ENCODE peak calls at places on chromosomes 12 and 14, in six cellular contexts. One of them, this sample, is unnamed.

GRCh38 chr12:6116481-6117021 is 7.9 kb downstream of the VWF start:
- DNase-seq in right lobe of liver: peak; percentile 37
- DNase-seq in adrenal gland: peak; percentile 33
- DNase-seq in NB4: no peak
- DNase-seq in Peyer's patch: peak; percentile 8
- DNase-seq in HepG2: peak; percentile 28
- DNase-seq in this sample: no peak

GRCh38 chr14:85565862-85566296 is 35.9 kb downstream of the FLRT2 start:
- DNase-seq in right lobe of liver: no peak
- DNase-seq in adrenal gland: no peak
- DNase-seq in NB4: no peak
- DNase-seq in Peyer's patch: no peak
- DNase-seq in HepG2: no peak
- DNase-seq in this sample: no peak

GRCh38 chr12:30025317-30025716 is 241.6 kb upstream of the TMTC1 start:
- DNase-seq in right lobe of liver: no peak
- DNase-seq in NB4: no peak
- DNase-seq in HepG2: no peak
- DNase-seq in adrenal gland: no peak
- DNase-seq in Peyer's patch: no peak
- DNase-seq in this sample: no peak

GRCh38 chr12:111443586-111443985 is 37.9 kb downstream of the SH2B3 start:
- DNase-seq in Peyer's patch: peak; percentile 18
- DNase-seq in NB4: peak; percentile 78
- DNase-seq in adrenal gland: peak; percentile 25
- DNase-seq in HepG2: no peak
- DNase-seq in right lobe of liver: peak; percentile 30
- DNase-seq in this sample: no peak

GRCh38 chr12:124720687-124721500 is 142.8 kb downstream of the SCARB1 start:
- DNase-seq in right lobe of liver: peak; percentile 77
- DNase-seq in HepG2: no peak
- DNase-seq in Peyer's patch: no peak
- DNase-seq in NB4: no peak
- DNase-seq in adrenal gland: peak; percentile 88
- DNase-seq in this sample: no peak

GRCh38 chr12:76762556-76762955 is 1.4 kb upstream of the ZDHHC17 start:
- DNase-seq in HepG2: no peak
- DNase-seq in Peyer's patch: no peak
- DNase-seq in adrenal gland: no peak
- DNase-seq in NB4: peak; percentile 10
- DNase-seq in right lobe of liver: no peak
- DNase-seq in this sample: no peak

GRCh38 chr14:62189698-62190097 is 427.5 kb downstream of the SNAPC1 start:
- DNase-seq in NB4: no peak
- DNase-seq in Peyer's patch: no peak
- DNase-seq in HepG2: no peak
- DNase-seq in adrenal gland: peak; percentile 43
- DNase-seq in right lobe of liver: no peak
- DNase-seq in this sample: no peak

GRCh38 chr14:64000749-64001148 is 147.9 kb downstream of the SYNE2 start:
- DNase-seq in adrenal gland: no peak
- DNase-seq in HepG2: no peak
- DNase-seq in right lobe of liver: peak; percentile 56
- DNase-seq in Peyer's patch: no peak
- DNase-seq in NB4: no peak
- DNase-seq in this sample: no peak

GRCh38 chr12:10191865-10192264 is 13.0 kb downstream of the TMEM52B start:
- DNase-seq in HepG2: no peak
- DNase-seq in Peyer's patch: no peak
- DNase-seq in NB4: no peak
- DNase-seq in right lobe of liver: no peak
- DNase-seq in adrenal gland: peak; percentile 18
- DNase-seq in this sample: no peak

GRCh38 chr12:39319180-39319579 is 123.7 kb downstream of the KIF21A start:
- DNase-seq in Peyer's patch: no peak
- DNase-seq in right lobe of liver: no peak
- DNase-seq in adrenal gland: no peak
- DNase-seq in HepG2: no peak
- DNase-seq in NB4: no peak
- DNase-seq in this sample: no peak

GRCh38 chr14:99320105-99320572 is 48.1 kb upstream of the BCL11B start:
- DNase-seq in Peyer's patch: no peak
- DNase-seq in adrenal gland: peak; percentile 29
- DNase-seq in right lobe of liver: no peak
- DNase-seq in NB4: peak; percentile 72
- DNase-seq in HepG2: peak; percentile 29
- DNase-seq in this sample: peak; percentile 78

GRCh38 chr12:3034067-3034750 is 43.0 kb upstream of the TSPAN9 start:
- DNase-seq in NB4: peak; percentile 70
- DNase-seq in HepG2: peak; percentile 55
- DNase-seq in right lobe of liver: no peak
- DNase-seq in Peyer's patch: no peak
- DNase-seq in adrenal gland: peak; percentile 49
- DNase-seq in this sample: peak; percentile 51

GRCh38 chr14:95499354-95499750 is 17.1 kb downstream of the SYNE3 start:
- DNase-seq in adrenal gland: no peak
- DNase-seq in HepG2: no peak
- DNase-seq in right lobe of liver: no peak
- DNase-seq in Peyer's patch: no peak
- DNase-seq in NB4: no peak
- DNase-seq in this sample: peak; percentile 26

GRCh38 chr14:74941676-74942097 is 13.7 kb downstream of the PGF start:
- DNase-seq in HepG2: no peak
- DNase-seq in adrenal gland: peak; percentile 63
- DNase-seq in NB4: peak; percentile 84
- DNase-seq in Peyer's patch: peak; percentile 72
- DNase-seq in right lobe of liver: no peak
- DNase-seq in this sample: peak; percentile 87

GRCh38 chr12:50055831-50056628 is 1.4 kb upstream of the ASIC1 start:
- DNase-seq in adrenal gland: no peak
- DNase-seq in HepG2: peak; percentile 30
- DNase-seq in Peyer's patch: peak; percentile 40
- DNase-seq in right lobe of liver: no peak
- DNase-seq in NB4: peak; percentile 77
- DNase-seq in this sample: peak; percentile 61

GRCh38 chr12:118446247-118446646 is 69.9 kb downstream of the SUDS3 start:
- DNase-seq in right lobe of liver: no peak
- DNase-seq in Peyer's patch: no peak
- DNase-seq in NB4: no peak
- DNase-seq in HepG2: no peak
- DNase-seq in adrenal gland: no peak
- DNase-seq in this sample: no peak

GRCh38 chr12:53220857-53221202 is 11.2 kb downstream of the RARG start:
- DNase-seq in right lobe of liver: peak; percentile 89
- DNase-seq in NB4: peak; percentile 90
- DNase-seq in HepG2: peak; percentile 81
- DNase-seq in adrenal gland: peak; percentile 94
- DNase-seq in Peyer's patch: peak; percentile 85
- DNase-seq in this sample: peak; percentile 73

GRCh38 chr12:53219956-53220856 is 11.8 kb downstream of the RARG start:
- DNase-seq in Peyer's patch: peak; percentile 93
- DNase-seq in NB4: peak; percentile 70
- DNase-seq in HepG2: peak; percentile 38
- DNase-seq in adrenal gland: peak; percentile 58
- DNase-seq in right lobe of liver: no peak
- DNase-seq in this sample: peak; percentile 62

GRCh38 chr12:53222170-53223005 is 9.6 kb downstream of the RARG start:
- DNase-seq in Peyer's patch: no peak
- DNase-seq in HepG2: no peak
- DNase-seq in adrenal gland: no peak
- DNase-seq in NB4: no peak
- DNase-seq in right lobe of liver: no peak
- DNase-seq in this sample: no peak

GRCh38 chr12:53223006-53223305 is 9.1 kb downstream of the RARG start:
- DNase-seq in Peyer's patch: no peak
- DNase-seq in NB4: no peak
- DNase-seq in adrenal gland: no peak
- DNase-seq in HepG2: no peak
- DNase-seq in right lobe of liver: no peak
- DNase-seq in this sample: no peak

DNA sequence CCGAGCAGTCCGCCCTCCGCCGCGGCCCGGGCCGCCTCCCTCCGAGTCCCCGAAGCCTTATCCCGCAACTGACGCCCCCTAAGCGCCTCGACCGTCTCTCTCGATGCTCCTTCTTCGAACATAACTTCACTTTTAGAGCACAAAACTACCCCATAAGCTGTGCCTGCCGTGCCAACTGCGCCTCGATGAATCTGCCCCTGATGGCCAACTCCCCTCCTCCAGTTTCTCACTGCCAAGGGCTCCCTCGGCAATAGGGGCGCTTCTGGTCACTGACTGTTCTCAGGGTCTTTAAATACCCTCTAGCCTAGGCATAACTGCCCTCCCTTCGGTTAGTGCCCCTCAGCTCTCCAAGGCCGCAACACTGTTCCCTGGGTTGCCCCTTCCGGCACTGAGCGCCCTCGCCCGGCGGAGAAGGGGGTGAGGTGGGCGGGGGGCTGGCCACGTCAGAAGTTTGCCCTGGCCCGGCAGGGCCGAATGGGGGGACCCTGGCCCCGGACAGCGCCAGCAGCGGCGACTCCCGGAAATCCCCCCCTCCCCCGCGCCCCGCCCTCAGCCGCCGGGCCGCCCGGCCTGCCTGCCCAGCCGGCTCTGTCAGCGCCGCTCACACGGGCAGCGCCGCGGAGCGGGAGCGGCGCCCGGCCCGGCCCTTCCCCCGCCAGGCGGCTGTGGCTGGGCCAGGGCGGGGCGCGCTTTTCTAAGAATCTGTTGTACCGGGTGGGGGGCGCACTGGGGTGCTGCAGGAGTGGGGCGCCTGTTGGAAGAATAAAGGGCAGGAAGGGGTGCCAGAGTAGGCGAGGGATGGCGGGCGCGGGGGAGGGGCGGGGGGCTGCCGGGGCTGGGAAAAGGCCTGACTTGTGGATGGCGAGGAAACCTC is 10.6 kb downstream of the RARG start:
- DNase-seq in NB4: peak; percentile 71
- DNase-seq in HepG2: peak; percentile 77
- DNase-seq in adrenal gland: peak; percentile 70
- DNase-seq in Peyer's patch: peak; percentile 74
- DNase-seq in right lobe of liver: peak; percentile 75
- DNase-seq in this sample: peak; percentile 60
- TF ChIP-seq POLR2A in NB4: no peak
- TF ChIP-seq POLR2A in HepG2: peak; percentile 67
- TF ChIP-seq POLR2A in adrenal gland: peak; percentile 50
- TF ChIP-seq POLR2A in Peyer's patch: peak; percentile 44
- TF ChIP-seq POLR2A in right lobe of liver: peak; percentile 49
- TF ChIP-seq POLR2A in this sample: peak; percentile 42

GRCh38 chr14:89915114-89915878 is 39.2 kb downstream of the EFCAB11 start:
- DNase-seq in NB4: peak; percentile 60
- DNase-seq in adrenal gland: peak; percentile 34
- DNase-seq in Peyer's patch: peak; percentile 52
- DNase-seq in right lobe of liver: no peak
- DNase-seq in HepG2: peak; percentile 59
- DNase-seq in this sample: peak; percentile 50
- TF ChIP-seq POLR2A in NB4: no peak
- TF ChIP-seq POLR2A in adrenal gland: no peak
- TF ChIP-seq POLR2A in Peyer's patch: no peak
- TF ChIP-seq POLR2A in right lobe of liver: no peak
- TF ChIP-seq POLR2A in HepG2: no peak
- TF ChIP-seq POLR2A in this sample: no peak

GRCh38 chr14:24803933-24804494 is 170.0 kb upstream of the GZMB start:
- DNase-seq in Peyer's patch: no peak
- DNase-seq in NB4: no peak
- DNase-seq in right lobe of liver: no peak
- DNase-seq in adrenal gland: no peak
- DNase-seq in HepG2: no peak
- DNase-seq in this sample: no peak

GRCh38 chr14:24798911-24799310 is 164.9 kb upstream of the GZMB start:
- DNase-seq in NB4: no peak
- DNase-seq in right lobe of liver: no peak
- DNase-seq in Peyer's patch: no peak
- DNase-seq in HepG2: no peak
- DNase-seq in adrenal gland: no peak
- DNase-seq in this sample: no peak

GRCh38 chr14:24804813-24805212 is 170.8 kb upstream of the GZMB start:
- DNase-seq in adrenal gland: no peak
- DNase-seq in NB4: no peak
- DNase-seq in right lobe of liver: no peak
- DNase-seq in Peyer's patch: no peak
- DNase-seq in HepG2: peak; percentile 85
- DNase-seq in this sample: no peak

GRCh38 chr14:24801024-24801423 is 167.0 kb upstream of the GZMB start:
- DNase-seq in HepG2: no peak
- DNase-seq in Peyer's patch: no peak
- DNase-seq in adrenal gland: no peak
- DNase-seq in right lobe of liver: no peak
- DNase-seq in NB4: no peak
- DNase-seq in this sample: no peak

GRCh38 chr14:24802236-24802635 is 168.2 kb upstream of the GZMB start:
- DNase-seq in NB4: no peak
- DNase-seq in Peyer's patch: no peak
- DNase-seq in adrenal gland: no peak
- DNase-seq in right lobe of liver: no peak
- DNase-seq in HepG2: no peak
- DNase-seq in this sample: no peak
- TF ChIP-seq POLR2A in NB4: no peak
- TF ChIP-seq POLR2A in Peyer's patch: no peak
- TF ChIP-seq POLR2A in adrenal gland: no peak
- TF ChIP-seq POLR2A in right lobe of liver: no peak
- TF ChIP-seq POLR2A in HepG2: no peak
- TF ChIP-seq POLR2A in this sample: no peak

GRCh38 chr12:21649034-21649433 is 8.6 kb downstream of the LDHB start:
- DNase-seq in NB4: no peak
- DNase-seq in adrenal gland: no peak
- DNase-seq in Peyer's patch: no peak
- DNase-seq in HepG2: no peak
- DNase-seq in right lobe of liver: no peak
- DNase-seq in this sample: no peak

GRCh38 chr12:21648378-21648777 is 9.3 kb downstream of the LDHB start:
- DNase-seq in NB4: no peak
- DNase-seq in adrenal gland: no peak
- DNase-seq in Peyer's patch: no peak
- DNase-seq in right lobe of liver: no peak
- DNase-seq in HepG2: no peak
- DNase-seq in this sample: no peak

GRCh38 chr12:21647179-21647578 is 10.5 kb downstream of the LDHB start:
- DNase-seq in right lobe of liver: no peak
- DNase-seq in Peyer's patch: no peak
- DNase-seq in adrenal gland: no peak
- DNase-seq in NB4: no peak
- DNase-seq in HepG2: no peak
- DNase-seq in this sample: no peak

GRCh38 chr12:21651821-21652220 is 5.8 kb downstream of the LDHB start:
- DNase-seq in right lobe of liver: no peak
- DNase-seq in adrenal gland: no peak
- DNase-seq in Peyer's patch: no peak
- DNase-seq in NB4: no peak
- DNase-seq in HepG2: no peak
- DNase-seq in this sample: no peak

DNA sequence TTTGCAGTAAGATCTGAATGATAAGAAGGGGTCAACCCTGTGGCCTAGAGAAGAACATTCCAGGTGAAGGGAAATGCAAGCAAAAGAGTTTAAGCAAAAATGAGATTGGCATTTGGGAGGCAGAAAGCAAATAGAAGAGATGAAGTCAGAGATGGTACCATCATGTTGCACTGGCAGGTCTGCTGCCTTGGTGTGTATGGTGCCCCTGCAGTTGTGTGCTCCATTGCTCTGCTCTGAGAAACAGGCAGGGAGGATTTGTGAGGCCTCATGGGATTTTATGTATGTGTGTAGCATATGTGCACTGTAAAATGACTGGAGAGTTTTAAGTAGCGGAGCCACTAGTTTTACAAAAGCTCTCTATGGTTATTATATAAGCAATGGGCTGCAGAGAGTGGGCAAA is 6.6 kb downstream of the LDHB start:
- DNase-seq in NB4: no peak
- DNase-seq in Peyer's patch: no peak
- DNase-seq in HepG2: no peak
- DNase-seq in adrenal gland: no peak
- DNase-seq in right lobe of liver: no peak
- DNase-seq in this sample: no peak
- TF ChIP-seq POLR2A in NB4: no peak
- TF ChIP-seq POLR2A in Peyer's patch: no peak
- TF ChIP-seq POLR2A in HepG2: no peak
- TF ChIP-seq POLR2A in adrenal gland: no peak
- TF ChIP-seq POLR2A in right lobe of liver: no peak
- TF ChIP-seq POLR2A in this sample: no peak